ENCODE peak calls at places on chromosomes 2 and 18, in eight cellular contexts. S, V, Z, K, M, Q, P and E are unnamed samples.

GRCh38 chr18:48814490-48815181 is 136.1 kb downstream of the SMAD7 start:
- DNase-seq in S (no peak), V (peak; percentile 11), Z (no peak), K (peak; percentile 29), M (no peak), Q (no peak), P (no peak), E (no peak)

GRCh38 chr2:120867290-120868231 is 131.9 kb downstream of the GLI2 start:
- DNase-seq in S (peak; percentile 55), V (peak; percentile 73), Z (peak; percentile 92), K (peak; percentile 84), M (no peak), Q (no peak), P (no peak), E (no peak)

GRCh38 chr2:160453111-160453820 is 40.3 kb downstream of the RBMS1 start:
- DNase-seq in S (no peak), V (no peak), Z (no peak), K (no peak), M (no peak), Q (peak; percentile 24), P (no peak), E (no peak)

GRCh38 chr2:27263287-27264252 is 723 bp upstream of the SLC30A3 start:
- DNase-seq in S (no peak), V (no peak), Z (no peak), K (no peak), M (no peak), Q (no peak), P (no peak), E (no peak)

GRCh38 chr18:13577091-13577697 is 149.2 kb downstream of the FAM210A start:
- DNase-seq in S (no peak), V (no peak), Z (peak; percentile 12), K (no peak), M (peak; percentile 92), Q (no peak), P (peak; percentile 78), E (peak; percentile 78)

GRCh38 chr2:212766921-212767320 is 228.3 kb upstream of the ERBB4 start:
- DNase-seq in S (no peak), V (no peak), Z (no peak), K (no peak), M (no peak), Q (no peak), P (no peak), E (no peak)

GRCh38 chr2:75012080-75012479 is 53.6 kb downstream of the POLE4 start:
- DNase-seq in S (no peak), V (no peak), Z (no peak), K (no peak), M (no peak), Q (no peak), P (no peak), E (no peak)

GRCh38 chr2:173218331-173219056 is 136.2 kb upstream of the CDCA7 start:
- DNase-seq in S (no peak), V (no peak), Z (peak; percentile 48), K (no peak), M (no peak), Q (no peak), P (no peak), E (no peak)

GRCh38 chr2:162245051-162245450 is 1.8 kb upstream of the FAP start:
- DNase-seq in S (no peak), V (no peak), Z (no peak), K (no peak), M (no peak), Q (no peak), P (no peak), E (no peak)

GRCh38 chr2:241618296-241618805 is 18.6 kb downstream of the THAP4 start:
- DNase-seq in S (no peak), V (no peak), Z (no peak), K (no peak), M (peak; percentile 50), Q (no peak), P (no peak), E (no peak)

GRCh38 chr2:202071107-202071506 is 1.9 kb upstream of the KIAA2012 start:
- DNase-seq in S (no peak), V (no peak), Z (no peak), K (no peak), M (no peak), Q (no peak), P (no peak), E (no peak)

GRCh38 chr2:202069189-202070050 is 3.6 kb upstream of the KIAA2012 start:
- DNase-seq in S (no peak), V (peak; percentile 38), Z (no peak), K (no peak), M (no peak), Q (no peak), P (no peak), E (no peak)

GRCh38 chr2:202072737-202073396 is at the start of gene KIAA2012:
- DNase-seq in S (peak; percentile 30), V (no peak), Z (no peak), K (no peak), M (no peak), Q (no peak), P (no peak), E (no peak)

GRCh38 chr2:202067589-202067988 is 5.5 kb upstream of the KIAA2012 start:
- DNase-seq in S (no peak), V (no peak), Z (no peak), K (no peak), M (no peak), Q (no peak), P (no peak), E (no peak)

GRCh38 chr2:202072226-202072625 is 829 bp upstream of the KIAA2012 start:
- DNase-seq in S (no peak), V (no peak), Z (no peak), K (no peak), M (no peak), Q (no peak), P (no peak), E (no peak)
- TF ChIP-seq CTCF in S (peak; percentile 25), V (no peak), Z (peak; percentile 28), K (no peak), M (peak; percentile 10), Q (peak; percentile 19), P (peak; percentile 31), E (peak; percentile 47)

DNA sequence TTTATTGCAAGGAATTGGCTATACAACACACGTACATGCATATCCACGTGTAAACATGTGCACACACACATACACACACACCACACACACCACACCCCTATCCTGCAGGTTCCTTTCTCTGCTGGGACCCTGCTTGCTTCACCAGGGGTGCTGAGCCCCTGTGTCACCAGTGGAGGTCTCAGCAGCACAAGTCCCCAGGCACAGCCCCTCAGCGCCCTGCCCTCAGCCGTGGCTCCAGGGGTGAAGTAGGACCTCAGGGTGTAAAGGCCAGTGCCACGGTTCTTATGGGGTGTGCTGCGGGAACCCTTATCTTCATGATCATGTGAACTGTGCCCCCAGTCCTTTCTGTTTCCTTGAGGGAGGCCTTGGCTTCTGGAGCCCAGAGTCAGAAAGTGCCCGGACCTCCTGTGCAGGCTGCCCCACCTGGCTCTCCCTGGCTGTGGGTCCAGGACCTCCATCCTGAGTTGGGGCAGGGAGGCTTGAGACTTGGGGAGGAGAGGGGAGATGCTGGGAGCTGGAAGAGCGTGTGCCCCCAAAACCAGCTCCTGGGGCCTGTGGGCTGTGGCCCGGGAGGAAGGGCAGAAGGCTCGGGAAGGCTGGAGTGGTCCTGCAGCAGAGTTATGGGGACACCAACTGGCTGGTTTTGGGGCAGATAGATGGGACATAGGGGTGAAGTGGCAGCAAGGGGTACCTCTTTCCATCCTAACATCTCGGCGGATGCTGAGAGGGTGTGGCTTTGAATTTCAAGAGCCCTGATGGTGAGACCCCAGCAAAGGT is 20.3 kb upstream of the KLF11 start:
- DNase-seq in S (no peak), V (no peak), Z (no peak), K (no peak), M (no peak), Q (no peak), P (no peak), E (no peak)
- TF ChIP-seq CTCF in S (no peak), V (no peak), Z (no peak), K (no peak), M (no peak), Q (peak; percentile 13), P (peak; percentile 17), E (no peak)

GRCh38 chr2:239396881-239397681 is 3.7 kb downstream of the HDAC4 start:
- DNase-seq in S (no peak), V (no peak), Z (no peak), K (peak; percentile 70), M (peak; percentile 26), Q (no peak), P (no peak), E (no peak)
- TF ChIP-seq CTCF in S (no peak), V (no peak), Z (peak; percentile 3), K (no peak), M (peak; percentile 32), Q (no peak), P (peak; percentile 22), E (peak; percentile 20)

GRCh38 chr2:220674033-220674432 is 898.1 kb downstream of the EPHA4 start:
- DNase-seq in S (no peak), V (no peak), Z (no peak), K (no peak), M (peak; percentile 37), Q (no peak), P (peak; percentile 6), E (peak; percentile 13)
- TF ChIP-seq CTCF in S (no peak), V (no peak), Z (no peak), K (no peak), M (peak; percentile 1), Q (no peak), P (no peak), E (peak; percentile 17)

DNA sequence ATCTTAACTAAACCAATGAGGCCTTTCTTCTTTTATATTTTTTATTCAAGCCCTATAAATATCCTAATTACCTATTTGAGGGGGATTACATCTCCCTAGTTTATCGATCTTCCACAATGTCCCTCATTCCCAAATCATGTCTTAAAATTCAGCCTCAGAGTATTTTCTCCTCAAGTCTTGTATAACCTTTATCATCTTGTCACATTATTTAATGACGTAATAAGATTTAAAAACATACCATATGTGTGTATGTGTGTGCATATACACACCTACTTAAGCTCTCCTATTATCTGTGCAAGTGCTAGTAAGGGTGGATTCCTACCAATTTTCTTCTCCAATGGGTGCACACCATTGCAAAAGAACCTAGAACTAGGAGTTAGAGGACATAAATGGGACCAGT is 421.1 kb downstream of the FIGN start:
- DNase-seq in S (no peak), V (no peak), Z (no peak), K (no peak), M (no peak), Q (no peak), P (no peak), E (no peak)
- TF ChIP-seq CTCF in S (no peak), V (no peak), Z (no peak), K (no peak), M (no peak), Q (no peak), P (no peak), E (no peak)